ENCODE peak calls at places on chromosomes 1 and 21, in six cellular contexts. S, V, K, H, T and J are unnamed samples.

GRCh38 chr1:233034845-233035244 is 84.4 kb downstream of the NTPCR start:
- DNase-seq in V (no peak), H (no peak), S (no peak), K (no peak), T (no peak), J (no peak)

GRCh38 chr1:218674280-218674773 is 329.2 kb downstream of the TGFB2 start:
- DNase-seq in K (no peak), S (no peak), V (no peak), T (no peak), H (peak; percentile 58), J (no peak)

GRCh38 chr1:26759531-26759930 is 28.2 kb upstream of the PIGV start:
- DNase-seq in V (no peak), K (no peak), S (no peak), T (no peak), H (no peak), J (no peak)

GRCh38 chr1:170707959-170708666 is 44.2 kb downstream of the PRRX1 start:
- DNase-seq in V (no peak), H (peak; percentile 89), K (no peak), T (no peak), S (no peak), J (no peak)

GRCh38 chr21:34195365-34195764 is 122.0 kb downstream of the MRPS6 start:
- DNase-seq in S (no peak), V (no peak), T (no peak), H (no peak), K (no peak), J (no peak)

GRCh38 chr1:19676438-19676922 is 11.8 kb downstream of the HTR6 start:
- DNase-seq in H (peak; percentile 57), K (no peak), V (peak; percentile 65), S (peak; percentile 89), T (no peak), J (peak; percentile 63)

GRCh38 chr1:78339490-78339889 is 151.3 kb upstream of the PTGFR start:
- DNase-seq in S (no peak), V (no peak), H (peak; percentile 81), T (no peak), K (no peak), J (no peak)

GRCh38 chr21:31658053-31658452 is 1.4 kb upstream of the SOD1 start:
- DNase-seq in S (no peak), T (no peak), K (no peak), V (no peak), H (peak; percentile 42), J (no peak)

GRCh38 chr21:39483917-39484316 is 32.1 kb downstream of the SH3BGR start:
- DNase-seq in H (peak; percentile 48), V (no peak), K (no peak), S (no peak), T (no peak), J (no peak)

GRCh38 chr1:26111530-26112406 is at the start of gene PDIK1L:
- DNase-seq in H (peak; percentile 96), S (peak; percentile 97), T (peak; percentile 88), K (peak; percentile 98), V (peak; percentile 95), J (peak; percentile 92)

GRCh38 chr1:91804546-91805023 is 81.4 kb downstream of the TGFBR3 start:
- DNase-seq in K (peak; percentile 82), H (peak; percentile 92), T (no peak), V (no peak), S (no peak), J (no peak)

GRCh38 chr1:32413507-32414185 is 19.4 kb upstream of the BSDC1 start:
- DNase-seq in K (peak; percentile 83), V (no peak), T (peak; percentile 71), H (peak; percentile 88), S (no peak), J (peak; percentile 76)

GRCh38 chr1:231359113-231359512 is 21.0 kb downstream of the SPRTN start:
- DNase-seq in S (peak; percentile 78), K (no peak), H (peak; percentile 46), T (no peak), V (no peak), J (no peak)

GRCh38 chr21:44836666-44837471 is 19.0 kb upstream of the SUMO3 start:
- DNase-seq in H (peak; percentile 35), K (no peak), S (peak; percentile 45), T (no peak), V (no peak), J (no peak)

GRCh38 chr1:28104866-28105467 is 16.6 kb upstream of the EYA3 start:
- DNase-seq in S (no peak), T (peak; percentile 49), K (peak; percentile 17), H (peak; percentile 75), V (no peak), J (no peak)

GRCh38 chr1:53608676-53609075 is 130.3 kb downstream of the GLIS1 start:
- DNase-seq in T (no peak), S (peak; percentile 1), V (no peak), K (no peak), H (no peak), J (no peak)

GRCh38 chr1:230972855-230973271 is 5.8 kb downstream of the TTC13 start:
- DNase-seq in S (no peak), H (peak; percentile 53), K (peak; percentile 76), T (no peak), V (no peak), J (no peak)

GRCh38 chr1:225119307-225119706 is 189.8 kb downstream of the DNAH14 start:
- DNase-seq in V (no peak), S (no peak), K (no peak), T (no peak), H (peak; percentile 67), J (no peak)

GRCh38 chr1:231508941-231509340 is 19.5 kb upstream of the TSNAX start:
- DNase-seq in V (no peak), K (no peak), S (no peak), T (no peak), H (no peak), J (no peak)

GRCh38 chr1:42420911-42421585 is 34.8 kb downstream of the ZMYND12 start:
- DNase-seq in T (peak; percentile 78), V (peak; percentile 86), H (peak; percentile 41), S (no peak), K (no peak), J (peak; percentile 63)

GRCh38 chr1:196723325-196724185 is 51.1 kb upstream of the CFHR3 start:
- DNase-seq in H (peak; percentile 46), T (peak; percentile 82), S (no peak), V (no peak), K (no peak), J (no peak)

GRCh38 chr1:244341455-244342450 is 110.0 kb downstream of the ADSS2 start:
- DNase-seq in H (peak; percentile 88), S (no peak), K (no peak), V (no peak), T (no peak), J (no peak)

GRCh38 chr21:32411366-32412161 is 942 bp upstream of the EVA1C start:
- DNase-seq in K (peak; percentile 82), T (no peak), H (peak; percentile 66), V (peak; percentile 93), S (peak; percentile 95), J (peak; percentile 95)

GRCh38 chr1:43054961-43055360 is 96.3 kb upstream of the SLC2A1 start:
- DNase-seq in T (no peak), S (no peak), H (no peak), V (no peak), K (no peak), J (no peak)

GRCh38 chr1:16111771-16112557 is 38.5 kb upstream of the FAM131C start:
- DNase-seq in H (no peak), S (no peak), V (peak; percentile 55), K (no peak), T (no peak), J (no peak)

GRCh38 chr1:210625715-210626114 is 297.0 kb downstream of the HHAT start:
- DNase-seq in K (no peak), S (no peak), T (no peak), V (no peak), H (no peak), J (no peak)

GRCh38 chr1:15692121-15692682 is 8.1 kb downstream of the PLEKHM2 start:
- DNase-seq in T (no peak), V (no peak), K (no peak), H (no peak), S (no peak), J (no peak)

DNA sequence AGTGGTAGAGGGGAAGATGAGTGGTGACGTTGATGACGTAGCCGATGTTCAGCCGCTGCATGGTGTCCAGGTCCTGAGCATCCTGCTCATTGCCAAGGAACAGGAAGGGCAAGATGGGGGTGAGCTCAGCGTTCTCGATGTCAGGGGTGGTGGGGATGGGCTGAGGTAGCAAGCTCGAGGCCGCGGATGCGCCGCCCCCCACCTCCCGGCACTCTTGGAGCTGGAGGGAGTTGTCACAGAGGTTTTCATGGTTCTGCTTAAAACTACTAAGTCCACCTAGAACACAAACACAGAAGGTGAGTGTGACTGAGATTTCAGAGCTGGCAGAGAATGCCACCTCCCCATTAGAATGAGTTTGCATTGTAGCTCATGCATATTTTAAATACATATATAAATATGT is 35.7 kb downstream of the DUSP10 start:
- DNase-seq in V (no peak), T (no peak), S (no peak), K (no peak), H (no peak), J (no peak)
- H3K4me1 ChIP-seq in V (no peaks in the 10 kb centered on the region), T (peaks cover 22% of the 10 kb centered on the region), S (peaks cover 41% of the 10 kb centered on the region), K (peaks cover 5% of the 10 kb centered on the region), H (peaks cover 10% of the 10 kb centered on the region), J (no peaks in the 10 kb centered on the region)

DNA sequence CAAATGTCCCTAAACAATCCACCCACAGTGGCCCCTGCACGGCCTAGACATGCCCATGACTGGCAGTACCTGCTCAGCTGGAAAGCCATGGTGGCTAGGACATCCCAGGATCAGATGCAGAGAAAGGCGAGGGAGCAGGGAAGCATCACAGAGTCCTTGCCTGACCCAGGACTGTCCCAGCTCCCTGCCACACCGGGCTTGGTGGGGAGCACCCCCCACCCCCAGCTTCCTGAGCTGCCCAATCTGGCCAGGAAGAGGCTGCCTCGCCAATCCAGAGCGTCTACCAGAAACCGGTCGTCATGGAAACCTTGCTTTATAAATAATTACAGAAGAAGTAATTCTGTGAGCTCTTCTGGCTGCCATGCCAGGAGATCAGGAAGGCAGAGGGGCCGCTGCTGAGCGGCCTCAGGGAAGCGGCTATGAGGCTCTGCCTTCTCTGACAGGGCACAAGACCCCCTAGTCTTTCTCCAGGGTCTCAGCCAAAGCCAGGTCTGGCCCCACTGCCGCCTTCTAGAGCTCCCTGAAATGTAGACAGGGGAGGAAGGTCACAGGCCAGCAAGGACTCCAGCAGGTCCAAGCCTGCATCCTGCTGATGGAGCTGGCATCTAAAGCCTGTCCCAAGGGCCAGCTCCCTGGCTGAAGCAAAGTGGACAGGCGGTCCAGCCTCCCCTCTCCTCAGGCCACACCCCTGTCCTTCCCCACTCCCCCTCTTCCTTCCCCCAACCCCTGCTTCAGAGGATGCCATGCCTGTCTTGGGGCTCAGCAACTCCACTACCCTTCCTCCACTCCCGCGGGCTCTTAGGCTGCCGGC is 34.6 kb downstream of the ACOT7 start:
- DNase-seq in V (no peak), H (no peak), K (no peak), S (no peak), T (peak; percentile 38), J (no peak)
- H3K4me3 ChIP-seq in V (no peak overlapping the region), H (no peak overlapping the region), K (peak overlapping the region; percentile 51), S (no peak overlapping the region), T (no peak overlapping the region), J (no peak overlapping the region)

GRCh38 chr1:172567720-172568119 is 34.8 kb downstream of the SUCO start:
- DNase-seq in S (no peak), H (no peak), T (no peak), V (no peak), K (no peak), J (no peak)
- H3K4me1 ChIP-seq in S (no peaks in the 10 kb centered on the region), H (peaks cover 4% of the 10 kb centered on the region), T (peaks cover 6% of the 10 kb centered on the region), V (no peaks in the 10 kb centered on the region), K (no peaks in the 10 kb centered on the region), J (no peaks in the 10 kb centered on the region)

GRCh38 chr1:1206376-1207253 is at the start of gene TNFRSF18:
- DNase-seq in V (no peak), T (peak; percentile 12), S (peak; percentile 52), H (peak; percentile 79), K (no peak), J (no peak)
- H3K4me3 ChIP-seq in V (no peak within 1 kb of the TSS), T (no peak within 1 kb of the TSS), S (peak within 1 kb of the TSS; percentile 52), H (peak within 1 kb of the TSS; percentile 68), K (peak within 1 kb of the TSS; percentile 27), J (no peak within 1 kb of the TSS)